ENCODE peak calls at places on chromosome 10, in five cellular contexts. F, V, E, B and H are unnamed samples. For H3K4me1, the result is how much of the 10 kb centered on the place peaks cover.

GRCh38 chr10:24008164-24009066 is 200.5 kb upstream of the KIAA1217 start:
- DNase-seq in F (no peak), V (peak), E (no peak), B (no peak), H (peak)

GRCh38 chr10:69961864-69962745 is 90.5 kb upstream of the MACROH2A2 start:
- DNase-seq in F (peak), V (no peak), E (peak), B (no peak), H (no peak)

GRCh38 chr10:60446070-60446833 is 56.6 kb upstream of the ANK3 start:
- DNase-seq in F (no peak), V (no peak), E (no peak), B (no peak), H (no peak)

GRCh38 chr10:89591796-89592271 is 53.2 kb downstream of the PANK1 start:
- DNase-seq in F (no peak), V (no peak), E (no peak), B (no peak), H (peak)

GRCh38 chr10:127331696-127332095 is 135.3 kb upstream of the INSYN2A start:
- DNase-seq in F (no peak), V (no peak), E (no peak), B (no peak), H (no peak)

GRCh38 chr10:124534231-124534798 is 72.7 kb downstream of the LHPP start:
- DNase-seq in F (no peak), V (peak), E (peak), B (peak), H (no peak)

GRCh38 chr10:25226775-25227682 is 52.2 kb downstream of the GPR158 start:
- DNase-seq in F (peak), V (no peak), E (peak), B (no peak), H (peak)

GRCh38 chr10:66591865-66592264 is 334.0 kb upstream of the LRRTM3 start:
- DNase-seq in F (no peak), V (no peak), E (no peak), B (no peak), H (no peak)

GRCh38 chr10:20891338-20891714 is 5.8 kb downstream of the NEBL start:
- DNase-seq in F (no peak), V (no peak), E (no peak), B (no peak), H (no peak)

GRCh38 chr10:6091630-6092029 is 2.8 kb downstream of the RBM17 start:
- DNase-seq in F (no peak), V (no peak), E (no peak), B (no peak), H (no peak)

GRCh38 chr10:90847436-90847835 is 10.4 kb downstream of the HTR7 start:
- DNase-seq in F (no peak), V (no peak), E (no peak), B (no peak), H (no peak)

GRCh38 chr10:56351909-56352630 is 9.0 kb downstream of the ZWINT start:
- DNase-seq in F (no peak), V (no peak), E (no peak), B (no peak), H (no peak)

GRCh38 chr10:119006451-119007210 is 22.9 kb upstream of the NANOS1 start:
- DNase-seq in F (peak), V (no peak), E (no peak), B (no peak), H (peak)

GRCh38 chr10:93417886-93418285 is 64.2 kb downstream of the MYOF start:
- DNase-seq in F (no peak), V (no peak), E (no peak), B (no peak), H (peak)

GRCh38 chr10:119409906-119410305 is 132.6 kb downstream of the RGS10 start:
- DNase-seq in F (peak), V (peak), E (no peak), B (peak), H (no peak)

GRCh38 chr10:73899401-73899780 is 11.5 kb upstream of the PLAU start:
- DNase-seq in F (no peak), V (no peak), E (no peak), B (no peak), H (peak)

GRCh38 chr10:83522456-83522855 is 616.9 kb upstream of the GHITM start:
- DNase-seq in F (no peak), V (no peak), E (no peak), B (no peak), H (no peak)

GRCh38 chr10:59868974-59869940 is 37.1 kb downstream of the CCDC6 start:
- DNase-seq in F (no peak), V (no peak), E (no peak), B (no peak), H (no peak)

GRCh38 chr10:44384601-44385422 is at the start of gene CXCL12:
- DNase-seq in F (peak), V (peak), E (peak), B (peak), H (no peak)

GRCh38 chr10:48929413-48929990 is 10.1 kb downstream of the LRRC18 start:
- DNase-seq in F (no peak), V (no peak), E (no peak), B (no peak), H (no peak)
- H3K4me1 ChIP-seq in F (under half), V (under half), E (under half), B (under half), H (under half)

GRCh38 chr10:131223422-131223821 is 88.1 kb downstream of the TCERG1L start:
- DNase-seq in F (no peak), V (no peak), E (no peak), B (no peak), H (no peak)

GRCh38 chr10:131220601-131221171 is 90.8 kb downstream of the TCERG1L start:
- DNase-seq in F (no peak), V (no peak), E (no peak), B (peak), H (no peak)

GRCh38 chr10:131222986-131223385 is 88.5 kb downstream of the TCERG1L start:
- DNase-seq in F (no peak), V (no peak), E (no peak), B (peak), H (no peak)

GRCh38 chr10:131219955-131220489 is 91.5 kb downstream of the TCERG1L start:
- DNase-seq in F (no peak), V (no peak), E (no peak), B (peak), H (no peak)

GRCh38 chr10:131221632-131222277 is 89.8 kb downstream of the TCERG1L start:
- DNase-seq in F (no peak), V (no peak), E (no peak), B (peak), H (no peak)
- H3K4me3 ChIP-seq in F (no peak), V (no peak), E (no peak), B (no peak), H (no peak)

GRCh38 chr10:97608991-97609561 is 19.6 kb downstream of the C10orf62 start:
- DNase-seq in F (no peak), V (peak), E (no peak), B (no peak), H (no peak)

GRCh38 chr10:97618285-97618684 is 15.0 kb downstream of the MORN4 start:
- DNase-seq in F (no peak), V (no peak), E (no peak), B (peak), H (no peak)

GRCh38 chr10:97607076-97607635 is 17.6 kb downstream of the C10orf62 start:
- DNase-seq in F (no peak), V (no peak), E (no peak), B (no peak), H (no peak)

GRCh38 chr10:97611473-97611872 is 21.8 kb downstream of the MORN4 start:
- DNase-seq in F (no peak), V (no peak), E (no peak), B (peak), H (no peak)

GRCh38 chr10:97612386-97612785 is 20.9 kb downstream of the MORN4 start:
- DNase-seq in F (no peak), V (no peak), E (no peak), B (no peak), H (peak)
- TF ChIP-seq CTCF in F (no peak), V (peak), E (peak), B (peak), H (peak)

GRCh38 chr10:42878134-42878820 is 95.7 kb downstream of the BMS1 start:
- DNase-seq in F (no peak), V (no peak), E (no peak), B (no peak), H (no peak)
- H3K4me1 ChIP-seq in F (under half), V (under half), E (under half), B (under half), H (under half)